ENCODE peak calls at places on chromosomes 7 and 10, in five cellular contexts. T is activated B cell treated with CpG ODN at 0.5 μM for 24 hours, P is right lobe of liver, X is A549, U is left ventricle myocardium superior. C is an unnamed sample.

GRCh38 chr10:104327745-104328635 is 10.3 kb downstream of the ITPRIP start:
- ATAC-seq in T (no peak), U (no peak), X (peak), P (peak), C (no peak)

GRCh38 chr10:114073787-114074186 is 30.1 kb downstream of the ADRB1 start:
- ATAC-seq in X (no peak), P (no peak), T (peak), U (no peak), C (peak)

GRCh38 chr7:73701357-73701995 is 18.0 kb downstream of the STX1A start:
- ATAC-seq in P (peak), T (no peak), X (peak), U (peak), C (no peak)

GRCh38 chr10:110750931-110751330 is 106.8 kb downstream of the RBM20 start:
- ATAC-seq in P (no peak), T (no peak), X (no peak), U (no peak), C (no peak)

GRCh38 chr7:128809363-128809762 is 17.6 kb downstream of the CCDC136 start:
- ATAC-seq in X (peak), U (no peak), T (no peak), P (no peak), C (no peak)

GRCh38 chr10:122126763-122127659 is 138.0 kb downstream of the TACC2 start:
- ATAC-seq in T (no peak), X (peak), U (peak), P (no peak), C (no peak)

GRCh38 chr7:27950123-27950522 is 210.2 kb downstream of the TAX1BP1 start:
- ATAC-seq in U (peak), T (no peak), X (no peak), P (no peak), C (no peak)

GRCh38 chr10:91569522-91569921 is 63.3 kb downstream of the PPP1R3C start:
- ATAC-seq in P (no peak), X (no peak), U (no peak), T (no peak), C (no peak)

GRCh38 chr7:73623798-73624668 is at the start of gene MLXIPL:
- ATAC-seq in U (peak), T (peak), P (peak), X (peak), C (peak)

GRCh38 chr7:44944821-44945220 is 34.0 kb downstream of the MYO1G start:
- ATAC-seq in X (peak), T (no peak), P (no peak), U (no peak), C (no peak)

GRCh38 chr7:152402384-152403250 is 33.2 kb downstream of the KMT2C start:
- ATAC-seq in X (peak), P (peak), U (no peak), T (no peak), C (peak)

GRCh38 chr10:102578782-102579181 is 65.5 kb upstream of the TRIM8 start:
- ATAC-seq in X (no peak), U (no peak), P (no peak), T (no peak), C (peak)

GRCh38 chr10:61795551-61795950 is 105.9 kb upstream of the ARID5B start:
- ATAC-seq in U (no peak), X (peak), T (no peak), P (no peak), C (peak)

GRCh38 chr7:128796325-128796724 is 4.6 kb downstream of the CCDC136 start:
- ATAC-seq in P (no peak), T (no peak), U (no peak), X (no peak), C (no peak)

GRCh38 chr10:104318810-104319684 is 19.2 kb downstream of the ITPRIP start:
- ATAC-seq in X (no peak), P (no peak), T (no peak), U (peak), C (no peak)

GRCh38 chr7:132910657-132911056 is 171.2 kb downstream of the CHCHD3 start:
- ATAC-seq in U (peak), P (no peak), X (no peak), T (no peak), C (no peak)

GRCh38 chr10:71294091-71294561 is 24.9 kb upstream of the SLC29A3 start:
- ATAC-seq in P (no peak), U (no peak), T (no peak), X (no peak), C (no peak)

GRCh38 chr7:47191876-47192291 is 390.0 kb downstream of the TNS3 start:
- ATAC-seq in T (peak), X (no peak), U (no peak), P (no peak), C (peak)

GRCh38 chr10:52874541-52874940 is 102.0 kb upstream of the MBL2 start:
- ATAC-seq in T (no peak), U (no peak), P (no peak), X (no peak), C (no peak)

GRCh38 chr10:99788598-99789259 is 6.3 kb downstream of the ABCC2 start:
- ATAC-seq in T (no peak), U (peak), X (peak), P (peak), C (no peak)

GRCh38 chr7:55127135-55127551 is 108.3 kb downstream of the EGFR start:
- ATAC-seq in U (no peak), P (no peak), T (no peak), X (no peak), C (no peak)

GRCh38 chr7:80781146-80781545 is 137.7 kb downstream of the SEMA3C start:
- ATAC-seq in T (no peak), X (peak), P (no peak), U (peak), C (no peak)

GRCh38 chr7:74027124-74027682 is 770 bp upstream of the ELN start:
- ATAC-seq in P (peak), U (peak), X (peak), T (no peak), C (peak)

GRCh38 chr10:3424102-3424803 is 251.7 kb upstream of the PITRM1 start:
- ATAC-seq in T (no peak), P (peak), U (peak), X (no peak), C (peak)

GRCh38 chr10:64041989-64042490 is 520.8 kb downstream of the REEP3 start:
- ATAC-seq in X (peak), T (no peak), P (no peak), U (peak), C (peak)

GRCh38 chr10:11535376-11535959 is 76.0 kb downstream of the USP6NL start:
- ATAC-seq in P (no peak), U (no peak), T (peak), X (no peak), C (peak)

GRCh38 chr7:116393654-116394053 is 105.9 kb upstream of the CAV2 start:
- ATAC-seq in X (no peak), T (no peak), P (peak), U (peak), C (no peak)

GRCh38 chr7:6646380-6646950 is 9.3 kb downstream of the ZNF316 start:
- ATAC-seq in X (no peak), T (no peak), U (no peak), P (no peak), C (no peak)

GRCh38 chr10:62116896-62117295 is 151.7 kb downstream of the RTKN2 start:
- ATAC-seq in X (no peak), U (no peak), P (no peak), T (no peak), C (no peak)

GRCh38 chr7:36474283-36475010 is 84.8 kb downstream of the ANLN start:
- ATAC-seq in P (no peak), U (no peak), T (no peak), X (no peak), C (peak)

GRCh38 chr7:104252409-104253134 is 44.8 kb upstream of the ORC5 start:
- ATAC-seq in U (peak), T (no peak), P (peak), X (peak), C (no peak)

GRCh38 chr7:68678196-68678595 is 920.1 kb upstream of the AUTS2 start:
- ATAC-seq in T (no peak), P (no peak), U (no peak), X (no peak), C (no peak)

GRCh38 chr7:90210925-90211324 is 615 bp upstream of the STEAP2 start:
- ATAC-seq in T (no peak), P (peak), U (peak), X (peak), C (no peak)

GRCh38 chr7:140206963-140207362 is 30.2 kb upstream of the KDM7A start:
- ATAC-seq in T (no peak), U (no peak), P (no peak), X (no peak), C (no peak)

GRCh38 chr7:44196450-44196872 is 4.3 kb upstream of the YKT6 start:
- ATAC-seq in X (peak), U (peak), T (peak), P (peak), C (no peak)

GRCh38 chr7:77655836-77656455 is 40.3 kb upstream of the RSBN1L start:
- ATAC-seq in X (no peak), P (no peak), U (no peak), T (no peak), C (no peak)

GRCh38 chr7:99984593-99984992 is 8.8 kb upstream of the AZGP1 start:
- ATAC-seq in T (no peak), X (no peak), P (peak), U (no peak), C (no peak)

GRCh38 chr10:114650266-114650665 is 7.8 kb downstream of the ABLIM1 start:
- ATAC-seq in P (peak), X (no peak), T (no peak), U (no peak), C (no peak)

GRCh38 chr7:139669106-139670061 is 108.4 kb downstream of the HIPK2 start:
- ATAC-seq in P (no peak), U (no peak), T (no peak), X (no peak), C (no peak)

GRCh38 chr7:45625714-45626440 is 51.7 kb downstream of the ADCY1 start:
- ATAC-seq in T (no peak), P (no peak), U (no peak), X (no peak), C (no peak)

C was measured in stimulated activated memory B cell treated with anti-CD40 and anti-IgM and Interleukin-4, amounts not matched to agents 10 μg/mL and 1 μg/mL and 100 μg/mL, for 72 hours.